ENCODE peak calls at places on chromosome 3, in ten cellular contexts. One of them, this sample, is unnamed.

GRCh38 chr3:188635258-188636038 is 481.5 kb downstream of the LPP start:
- DNase-seq in EL: peak
- DNase-seq in NT2/D1: no peak
- DNase-seq in colonic mucosa: no peak
- DNase-seq in MCF 10A: no peak
- DNase-seq in A549: no peak
- DNase-seq in GDM1: no peak
- DNase-seq in suprapubic skin: no peak
- DNase-seq in body of pancreas: no peak
- DNase-seq in upper lobe of right lung: no peak
- DNase-seq in this sample: no peak

GRCh38 chr3:176193032-176193698 is 1004.1 kb downstream of the TBL1XR1 start:
- DNase-seq in suprapubic skin: no peak
- DNase-seq in MCF 10A: no peak
- DNase-seq in NT2/D1: peak
- DNase-seq in GDM1: no peak
- DNase-seq in A549: no peak
- DNase-seq in body of pancreas: no peak
- DNase-seq in colonic mucosa: no peak
- DNase-seq in EL: no peak
- DNase-seq in upper lobe of right lung: no peak
- DNase-seq in this sample: no peak

GRCh38 chr3:116873142-116873541 is 163.6 kb downstream of the TUSC7 start:
- DNase-seq in GDM1: no peak
- DNase-seq in suprapubic skin: no peak
- DNase-seq in MCF 10A: no peak
- DNase-seq in A549: no peak
- DNase-seq in upper lobe of right lung: no peak
- DNase-seq in body of pancreas: no peak
- DNase-seq in EL: no peak
- DNase-seq in colonic mucosa: no peak
- DNase-seq in NT2/D1: no peak
- DNase-seq in this sample: no peak

GRCh38 chr3:138112362-138112761 is 3.0 kb downstream of the DZIP1L start:
- DNase-seq in suprapubic skin: no peak
- DNase-seq in GDM1: no peak
- DNase-seq in body of pancreas: no peak
- DNase-seq in upper lobe of right lung: no peak
- DNase-seq in MCF 10A: peak
- DNase-seq in A549: no peak
- DNase-seq in NT2/D1: no peak
- DNase-seq in colonic mucosa: no peak
- DNase-seq in EL: no peak
- DNase-seq in this sample: no peak

GRCh38 chr3:159861369-159861987 is 127.2 kb upstream of the IL12A start:
- DNase-seq in colonic mucosa: no peak
- DNase-seq in GDM1: no peak
- DNase-seq in NT2/D1: no peak
- DNase-seq in suprapubic skin: no peak
- DNase-seq in EL: peak
- DNase-seq in MCF 10A: no peak
- DNase-seq in upper lobe of right lung: no peak
- DNase-seq in A549: no peak
- DNase-seq in body of pancreas: no peak
- DNase-seq in this sample: no peak

GRCh38 chr3:135419155-135419554 is 546.4 kb upstream of the PPP2R3A start:
- DNase-seq in GDM1: no peak
- DNase-seq in suprapubic skin: no peak
- DNase-seq in body of pancreas: no peak
- DNase-seq in upper lobe of right lung: no peak
- DNase-seq in MCF 10A: no peak
- DNase-seq in A549: no peak
- DNase-seq in colonic mucosa: no peak
- DNase-seq in EL: no peak
- DNase-seq in NT2/D1: no peak
- DNase-seq in this sample: no peak

GRCh38 chr3:197516517-197516889 is 39.3 kb downstream of the BDH1 start:
- DNase-seq in GDM1: no peak
- DNase-seq in upper lobe of right lung: no peak
- DNase-seq in body of pancreas: peak
- DNase-seq in MCF 10A: peak
- DNase-seq in colonic mucosa: no peak
- DNase-seq in A549: peak
- DNase-seq in suprapubic skin: no peak
- DNase-seq in EL: peak
- DNase-seq in NT2/D1: no peak
- DNase-seq in this sample: no peak

GRCh38 chr3:197104738-197105137 is 75.1 kb upstream of the MELTF start:
- DNase-seq in NT2/D1: no peak
- DNase-seq in upper lobe of right lung: no peak
- DNase-seq in body of pancreas: peak
- DNase-seq in GDM1: no peak
- DNase-seq in suprapubic skin: no peak
- DNase-seq in MCF 10A: peak
- DNase-seq in A549: no peak
- DNase-seq in EL: no peak
- DNase-seq in colonic mucosa: no peak
- DNase-seq in this sample: no peak

GRCh38 chr3:65636326-65636725 is 402.4 kb downstream of the MAGI1 start:
- DNase-seq in EL: no peak
- DNase-seq in GDM1: no peak
- DNase-seq in NT2/D1: no peak
- DNase-seq in A549: no peak
- DNase-seq in body of pancreas: no peak
- DNase-seq in upper lobe of right lung: no peak
- DNase-seq in suprapubic skin: no peak
- DNase-seq in MCF 10A: no peak
- DNase-seq in colonic mucosa: no peak
- DNase-seq in this sample: no peak

GRCh38 chr3:188656196-188656982 is 502.4 kb downstream of the LPP start:
- DNase-seq in MCF 10A: peak
- DNase-seq in EL: peak
- DNase-seq in body of pancreas: peak
- DNase-seq in colonic mucosa: no peak
- DNase-seq in upper lobe of right lung: no peak
- DNase-seq in suprapubic skin: no peak
- DNase-seq in GDM1: no peak
- DNase-seq in NT2/D1: no peak
- DNase-seq in A549: no peak
- DNase-seq in this sample: no peak

GRCh38 chr3:190492966-190493365 is 20.9 kb upstream of the IL1RAP start:
- DNase-seq in A549: no peak
- DNase-seq in suprapubic skin: no peak
- DNase-seq in upper lobe of right lung: no peak
- DNase-seq in EL: no peak
- DNase-seq in NT2/D1: no peak
- DNase-seq in MCF 10A: no peak
- DNase-seq in body of pancreas: no peak
- DNase-seq in colonic mucosa: no peak
- DNase-seq in GDM1: no peak
- DNase-seq in this sample: no peak

GRCh38 chr3:30475038-30475808 is 131.2 kb upstream of the TGFBR2 start:
- DNase-seq in suprapubic skin: no peak
- DNase-seq in A549: no peak
- DNase-seq in GDM1: no peak
- DNase-seq in EL: no peak
- DNase-seq in NT2/D1: no peak
- DNase-seq in body of pancreas: no peak
- DNase-seq in upper lobe of right lung: no peak
- DNase-seq in colonic mucosa: no peak
- DNase-seq in MCF 10A: no peak
- DNase-seq in this sample: no peak

GRCh38 chr3:127673191-127674098 is 693 bp downstream of the ABTB1 start:
- DNase-seq in body of pancreas: peak
- DNase-seq in upper lobe of right lung: peak
- DNase-seq in suprapubic skin: peak
- DNase-seq in colonic mucosa: peak
- DNase-seq in A549: peak
- DNase-seq in EL: peak
- DNase-seq in NT2/D1: no peak
- DNase-seq in MCF 10A: no peak
- DNase-seq in GDM1: no peak
- DNase-seq in this sample: no peak

GRCh38 chr3:132255041-132255745 is 62.0 kb upstream of the ACP3 start:
- DNase-seq in suprapubic skin: no peak
- DNase-seq in colonic mucosa: no peak
- DNase-seq in EL: peak
- DNase-seq in upper lobe of right lung: no peak
- DNase-seq in MCF 10A: peak
- DNase-seq in NT2/D1: no peak
- DNase-seq in A549: no peak
- DNase-seq in body of pancreas: no peak
- DNase-seq in GDM1: no peak
- DNase-seq in this sample: no peak

GRCh38 chr3:52451237-52452083 is 2.4 kb downstream of the TNNC1 start:
- DNase-seq in suprapubic skin: no peak
- DNase-seq in colonic mucosa: no peak
- DNase-seq in A549: no peak
- DNase-seq in NT2/D1: no peak
- DNase-seq in GDM1: no peak
- DNase-seq in EL: no peak
- DNase-seq in body of pancreas: no peak
- DNase-seq in upper lobe of right lung: peak
- DNase-seq in MCF 10A: no peak
- DNase-seq in this sample: no peak

This sample was measured in hypothalamus.